ENCODE peak calls at places on chromosomes 16 and 17, in six cellular contexts. V, D, L, C, E and Z are unnamed samples.
A peak's percentile ranks its signal among the peaks of the same experiment; 100 is the strongest.

GRCh38 chr17:30600830-30601494 is 123.8 kb downstream of the GOSR1 start:
- DNase-seq in C (peak; percentile 15), E (no peak), D (no peak), L (peak; percentile 11), V (no peak), Z (peak; percentile 8)

GRCh38 chr17:27400991-27401390 is 55.3 kb upstream of the KSR1 start:
- DNase-seq in D (no peak), C (no peak), L (no peak), E (no peak), V (no peak), Z (no peak)

GRCh38 chr17:66829386-66829864 is 5.5 kb upstream of the CACNG5 start:
- DNase-seq in V (peak; percentile 4), D (peak; percentile 26), C (no peak), E (no peak), L (peak; percentile 73), Z (peak; percentile 40)

GRCh38 chr16:56538331-56538730 is 18.5 kb upstream of the BBS2 start:
- DNase-seq in C (no peak), E (no peak), V (no peak), D (no peak), L (no peak), Z (no peak)

GRCh38 chr17:35486920-35487727 is 38.6 kb upstream of the SLFN13 start:
- DNase-seq in C (no peak), D (peak; percentile 50), L (peak; percentile 56), V (no peak), E (peak; percentile 41), Z (no peak)

GRCh38 chr17:5002121-5002788 is 4.5 kb downstream of the KIF1C start:
- DNase-seq in E (no peak), V (no peak), D (no peak), L (no peak), C (no peak), Z (no peak)

GRCh38 chr17:82097187-82097918 is 683 bp downstream of the FASN start:
- DNase-seq in D (peak; percentile 49), V (no peak), L (peak; percentile 64), C (peak; percentile 19), E (no peak), Z (no peak)

GRCh38 chr17:5516060-5516792 is 29.9 kb downstream of the MIS12 start:
- DNase-seq in D (no peak), E (no peak), C (no peak), V (peak; percentile 98), L (peak; percentile 100), Z (peak; percentile 73)

GRCh38 chr17:81731271-81731670 is 19.2 kb downstream of the SLC25A10 start:
- DNase-seq in C (no peak), V (peak; percentile 47), L (peak; percentile 49), D (no peak), E (no peak), Z (peak; percentile 77)

GRCh38 chr16:67226295-67226803 is 581 bp upstream of the TMEM208 start:
- DNase-seq in E (no peak), L (no peak), V (no peak), C (no peak), D (no peak), Z (no peak)

GRCh38 chr16:67228905-67229304 is 2.0 kb downstream of the TMEM208 start:
- DNase-seq in E (no peak), C (no peak), D (no peak), V (no peak), L (no peak), Z (no peak)

GRCh38 chr16:67226804-67227566 is at the start of gene TMEM208:
- DNase-seq in V (peak; percentile 92), C (peak; percentile 97), D (peak; percentile 98), L (peak; percentile 98), E (peak; percentile 99), Z (peak; percentile 87)

GRCh38 chr16:67227567-67227921 is 614 bp downstream of the TMEM208 start:
- DNase-seq in V (no peak), D (no peak), C (no peak), L (no peak), E (no peak), Z (no peak)

GRCh38 chr16:67228034-67228785 is 1.3 kb downstream of the TMEM208 start:
- DNase-seq in V (no peak), E (no peak), C (no peak), D (no peak), L (no peak), Z (no peak)
- H3K4me3 ChIP-seq in V (peak overlapping the region; percentile 98), E (peak overlapping the region; percentile 99), C (peak overlapping the region; percentile 98), D (peak overlapping the region; percentile 71), L (peak overlapping the region; percentile 80), Z (peak overlapping the region; percentile 98)

GRCh38 chr17:18970582-18971480 is 18.9 kb downstream of the SLC5A10 start:
- DNase-seq in V (no peak), E (no peak), L (no peak), C (no peak), D (no peak), Z (no peak)
- TF ChIP-seq CTCF in V (peak; percentile 24), E (no peak), L (peak; percentile 17), C (no peak), D (no peak), Z (peak; percentile 23)

GRCh38 chr17:48672340-48672739 is 46.2 kb upstream of the HOXB9 start:
- DNase-seq in E (no peak), C (no peak), L (no peak), V (no peak), D (no peak), Z (no peak)

GRCh38 chr17:48676963-48677558 is 45.3 kb downstream of the PRAC1 start:
- DNase-seq in L (no peak), C (no peak), D (no peak), E (no peak), V (no peak), Z (no peak)

GRCh38 chr17:48671697-48672171 is 45.6 kb upstream of the HOXB9 start:
- DNase-seq in V (peak; percentile 13), E (peak; percentile 84), L (peak; percentile 67), C (peak; percentile 76), D (peak; percentile 77), Z (peak; percentile 19)
- H3K4me3 ChIP-seq in V (peak overlapping the region; percentile 28), E (peak overlapping the region; percentile 56), L (peak overlapping the region; percentile 35), C (peak overlapping the region; percentile 23), D (peak overlapping the region; percentile 28), Z (peak overlapping the region; percentile 18)

GRCh38 chr17:37787055-37787720 is 42.3 kb upstream of the HNF1B start:
- DNase-seq in D (peak; percentile 9), L (peak; percentile 72), E (no peak), V (no peak), C (no peak), Z (peak; percentile 39)
- TF ChIP-seq CTCF in D (no peak), L (no peak), E (no peak), V (no peak), C (no peak), Z (no peak)

DNA sequence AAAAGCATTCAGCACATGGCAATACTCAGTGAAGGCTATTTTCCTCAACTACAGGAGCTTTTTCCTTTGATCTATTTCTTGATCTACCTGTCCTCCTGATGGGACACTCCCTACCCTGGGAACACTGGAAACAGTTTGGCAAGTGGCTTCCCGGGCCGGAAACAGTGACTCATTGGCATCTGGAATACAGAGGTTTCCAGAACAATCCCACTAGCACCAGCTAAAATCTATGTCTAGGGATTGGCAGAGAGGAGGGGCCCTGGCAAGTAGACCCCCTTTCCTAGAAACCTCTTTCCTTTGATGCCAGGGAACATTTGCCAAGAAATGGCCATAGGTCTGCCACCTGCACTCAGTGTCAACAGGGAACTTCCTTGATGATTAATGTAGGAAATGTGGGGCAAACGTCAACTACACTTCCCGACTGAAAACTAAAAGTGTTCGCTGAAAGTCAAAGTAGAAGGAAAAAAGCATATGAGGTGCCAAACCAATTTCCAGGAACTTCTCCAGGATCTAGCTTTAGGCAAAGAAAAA is 30.4 kb upstream of the FBXW10B start:
- DNase-seq in V (no peak), D (peak; percentile 35), L (peak; percentile 55), E (no peak), C (no peak), Z (no peak)
- H3K4me3 ChIP-seq in V (peak overlapping the region; percentile 72), D (peak overlapping the region; percentile 73), L (peak overlapping the region; percentile 71), E (peak overlapping the region; percentile 74), C (no peak overlapping the region), Z (no peak overlapping the region)

GRCh38 chr16:58654456-58655214 is 25.0 kb upstream of the CNOT1 start:
- DNase-seq in V (no peak), D (no peak), C (no peak), E (no peak), L (no peak), Z (no peak)

GRCh38 chr16:58655215-58655596 is 25.6 kb upstream of the CNOT1 start:
- DNase-seq in D (no peak), L (no peak), V (no peak), E (no peak), C (no peak), Z (no peak)

GRCh38 chr16:58649707-58650106 is 20.1 kb upstream of the CNOT1 start:
- DNase-seq in C (no peak), V (no peak), D (no peak), L (no peak), E (no peak), Z (no peak)

GRCh38 chr16:58651965-58652348 is 22.3 kb upstream of the CNOT1 start:
- DNase-seq in D (no peak), V (no peak), L (peak; percentile 79), C (no peak), E (no peak), Z (no peak)

DNA sequence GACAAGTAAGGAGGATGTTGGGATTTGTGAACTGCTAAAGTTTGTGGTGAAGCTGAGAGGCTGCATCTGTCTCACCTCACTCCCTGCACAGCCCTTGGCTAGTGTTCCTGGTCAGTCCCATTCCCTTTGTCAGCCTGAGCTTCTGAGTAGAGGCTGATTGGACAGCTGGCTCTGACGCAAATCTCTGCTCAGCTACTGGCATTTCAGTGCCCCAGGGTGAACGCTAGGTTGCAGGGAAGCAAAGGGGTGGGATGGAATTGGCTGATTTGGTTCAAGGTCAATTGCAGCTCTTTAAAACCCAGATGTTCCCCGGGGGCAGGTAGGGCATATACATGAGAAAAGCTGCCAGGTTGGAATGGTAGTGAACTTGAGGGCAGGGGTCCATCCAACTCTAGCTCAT is 23.1 kb upstream of the CNOT1 start:
- DNase-seq in D (no peak), L (peak; percentile 60), V (no peak), E (no peak), C (no peak), Z (no peak)
- TF ChIP-seq CTCF in D (no peak), L (no peak), V (no peak), E (peak; percentile 29), C (no peak), Z (no peak)

DNA sequence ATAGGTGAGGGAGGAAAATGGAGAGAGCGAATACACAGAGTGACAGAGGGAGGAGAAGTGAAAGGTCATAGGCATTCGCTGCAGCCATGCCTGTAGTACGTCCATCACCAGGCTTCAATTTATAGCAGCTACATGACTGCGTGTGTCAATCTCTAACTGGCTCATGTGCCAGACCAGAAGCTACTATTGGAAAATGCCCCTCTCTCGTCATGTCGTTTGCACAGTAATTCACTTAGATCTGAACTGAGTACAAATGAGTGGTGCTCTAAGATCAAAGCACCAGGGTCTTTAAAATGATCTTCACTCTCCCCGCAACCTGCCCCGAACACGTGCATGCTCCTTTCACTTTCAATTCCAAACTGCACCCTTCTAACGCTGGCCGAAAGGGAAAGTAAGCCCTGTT is 51.3 kb downstream of the ADCY9 start:
- DNase-seq in V (no peak), C (no peak), L (no peak), D (no peak), E (no peak), Z (no peak)
- H3K4me3 ChIP-seq in V (no peak overlapping the region), C (no peak overlapping the region), L (no peak overlapping the region), D (peak overlapping the region; percentile 12), E (peak overlapping the region; percentile 41), Z (no peak overlapping the region)